ENCODE peak calls at places on chromosomes 6 and 20, in eight cellular contexts. I is A549, X is spleen, L is AG09309, G is ovary, Y is astrocyte of the spinal cord, V is psoas muscle, R is cardiac muscle cell. D is an unnamed sample.

GRCh38 chr6:90663873-90664272 is 77.0 kb upstream of the MAP3K7 start:
- DNase-seq in I (peak; percentile 2), X (no peak), L (no peak), G (no peak), Y (no peak), V (no peak), R (no peak), D (no peak)

GRCh38 chr6:33161354-33162320 is 30.6 kb downstream of the COL11A2 start:
- DNase-seq in I (peak; percentile 37), X (peak; percentile 96), L (no peak), G (peak; percentile 79), Y (peak; percentile 45), V (peak; percentile 84), R (peak; percentile 78), D (peak; percentile 91)

GRCh38 chr6:167987396-167987795 is 10.1 kb upstream of the KIF25 start:
- DNase-seq in I (no peak), X (no peak), L (no peak), G (no peak), Y (no peak), V (no peak), R (no peak), D (no peak)

GRCh38 chr20:59518881-59519706 is 85.2 kb upstream of the PHACTR3 start:
- DNase-seq in I (peak; percentile 65), X (no peak), L (peak; percentile 17), G (no peak), Y (peak; percentile 51), V (no peak), R (peak; percentile 70), D (peak; percentile 49)

GRCh38 chr20:4661191-4661590 is 60.5 kb upstream of the PRND start:
- DNase-seq in I (no peak), X (peak; percentile 82), L (no peak), G (no peak), Y (no peak), V (no peak), R (no peak), D (no peak)

GRCh38 chr20:32018269-32019155 is 8.3 kb downstream of the CCM2L start:
- DNase-seq in I (peak; percentile 44), X (peak; percentile 86), L (no peak), G (peak; percentile 31), Y (no peak), V (peak; percentile 52), R (peak; percentile 73), D (peak; percentile 78)

GRCh38 chr6:37946021-37946420 is 126.5 kb downstream of the ZFAND3 start:
- DNase-seq in I (no peak), X (no peak), L (no peak), G (no peak), Y (no peak), V (no peak), R (no peak), D (no peak)

GRCh38 chr6:53065266-53066058 is at the start of gene FBXO9:
- DNase-seq in I (peak; percentile 58), X (peak; percentile 96), L (no peak), G (peak; percentile 59), Y (no peak), V (peak; percentile 74), R (peak; percentile 84), D (peak; percentile 73)

GRCh38 chr6:43798688-43799444 is 28.9 kb downstream of the VEGFA start:
- DNase-seq in I (peak; percentile 86), X (peak; percentile 83), L (no peak), G (no peak), Y (peak; percentile 62), V (peak; percentile 85), R (peak; percentile 74), D (no peak)

GRCh38 chr6:81614292-81614691 is 138.2 kb downstream of the TENT5A start:
- DNase-seq in I (peak; percentile 1), X (no peak), L (no peak), G (no peak), Y (peak; percentile 49), V (no peak), R (peak; percentile 5), D (no peak)

GRCh38 chr6:36289281-36290018 is 19.6 kb downstream of the PNPLA1 start:
- DNase-seq in I (no peak), X (no peak), L (no peak), G (no peak), Y (no peak), V (no peak), R (no peak), D (no peak)

GRCh38 chr20:51404297-51405060 is 138.0 kb downstream of the NFATC2 start:
- DNase-seq in I (no peak), X (peak; percentile 95), L (no peak), G (no peak), Y (peak; percentile 84), V (no peak), R (no peak), D (no peak)

GRCh38 chr6:152380351-152380767 is 256.8 kb downstream of the SYNE1 start:
- DNase-seq in I (peak; percentile 38), X (no peak), L (peak; percentile 76), G (no peak), Y (peak; percentile 92), V (no peak), R (peak; percentile 85), D (no peak)

GRCh38 chr6:128131566-128131965 is 230.7 kb upstream of the THEMIS start:
- DNase-seq in I (no peak), X (no peak), L (no peak), G (no peak), Y (peak; percentile 57), V (no peak), R (no peak), D (no peak)

GRCh38 chr20:33311989-33312388 is 29.0 kb downstream of the BPIFB1 start:
- DNase-seq in I (no peak), X (no peak), L (no peak), G (no peak), Y (no peak), V (no peak), R (no peak), D (no peak)

GRCh38 chr6:6970851-6971250 is 136.9 kb upstream of the RREB1 start:
- DNase-seq in I (no peak), X (no peak), L (no peak), G (no peak), Y (no peak), V (no peak), R (no peak), D (no peak)

GRCh38 chr6:6968357-6968730 is 139.4 kb upstream of the RREB1 start:
- DNase-seq in I (no peak), X (no peak), L (no peak), G (no peak), Y (no peak), V (no peak), R (no peak), D (no peak)

GRCh38 chr6:6971369-6971768 is 136.4 kb upstream of the RREB1 start:
- DNase-seq in I (no peak), X (no peak), L (no peak), G (no peak), Y (no peak), V (no peak), R (no peak), D (no peak)

GRCh38 chr6:6968731-6969552 is 138.8 kb upstream of the RREB1 start:
- DNase-seq in I (no peak), X (no peak), L (no peak), G (no peak), Y (no peak), V (no peak), R (no peak), D (no peak)

GRCh38 chr6:6969761-6970223 is 138.0 kb upstream of the RREB1 start:
- DNase-seq in I (peak; percentile 20), X (no peak), L (no peak), G (no peak), Y (no peak), V (no peak), R (no peak), D (no peak)
- TF ChIP-seq CTCF in I (no peak), X (no peak), L (no peak), G (no peak), Y (no peak), V (no peak), R (no peak), D (no peak)

DNA sequence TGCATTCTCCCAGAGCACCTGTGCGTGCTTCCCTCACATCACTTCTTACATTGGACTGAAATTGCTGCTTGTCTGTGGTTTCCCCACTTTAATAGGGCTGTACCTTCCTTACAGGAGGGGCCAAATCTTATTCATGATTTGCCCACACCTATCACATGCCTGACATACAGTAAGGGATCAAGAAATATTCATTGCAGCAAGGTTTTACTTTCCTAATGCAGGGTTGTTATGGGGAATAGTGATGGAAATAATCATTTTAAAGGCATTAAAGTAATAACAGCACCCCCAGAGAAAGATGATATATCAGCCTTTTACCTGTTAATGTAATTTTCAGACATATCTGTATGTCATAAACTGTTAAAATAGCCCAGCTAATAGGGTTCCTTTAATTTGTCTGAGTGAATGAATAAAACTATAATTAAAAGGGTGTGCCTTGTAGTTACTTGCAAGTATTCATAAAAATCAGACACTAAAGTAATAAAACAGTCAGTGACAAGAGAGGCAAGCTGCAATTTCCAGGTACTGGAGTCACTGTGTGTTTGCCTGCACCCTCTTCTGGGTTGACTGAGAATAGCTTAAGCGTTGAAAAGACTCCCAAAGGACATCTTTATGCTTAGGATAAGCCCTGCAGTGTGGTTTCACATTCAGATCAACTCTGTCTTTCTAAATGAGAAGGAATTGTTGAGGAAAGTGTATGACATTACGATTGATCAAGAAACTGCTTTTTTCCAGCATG is 182.7 kb downstream of the PHACTR1 start:
- DNase-seq in I (peak; percentile 1), X (no peak), L (no peak), G (no peak), Y (no peak), V (no peak), R (no peak), D (no peak)
- TF ChIP-seq CTCF in I (no peak), X (no peak), L (no peak), G (no peak), Y (no peak), V (no peak), R (peak; percentile 7), D (no peak)

DNA sequence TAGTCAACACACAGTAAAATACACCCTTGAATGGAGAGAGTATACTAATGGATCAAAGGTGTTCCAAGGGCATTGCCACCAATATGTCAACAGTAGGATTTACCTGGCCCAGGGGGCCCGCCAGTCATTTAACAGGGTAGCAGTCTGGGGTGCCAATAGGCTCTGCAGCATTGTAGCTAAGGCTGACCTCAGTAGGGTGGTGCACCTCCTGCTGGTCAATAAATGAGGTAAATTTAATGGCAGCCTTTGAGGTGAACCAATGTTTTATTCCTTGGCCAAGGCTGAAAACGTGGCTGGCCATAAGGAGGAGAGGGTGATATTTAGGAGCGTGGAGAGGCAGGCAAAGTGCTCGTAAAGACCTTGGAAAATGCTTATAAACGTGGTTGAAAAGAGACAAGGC is 147.2 kb downstream of the RPS12 start:
- DNase-seq in I (no peak), X (no peak), L (no peak), G (no peak), Y (no peak), V (no peak), R (peak; percentile 18), D (no peak)
- TF ChIP-seq CTCF in I (no peak), X (no peak), L (no peak), G (no peak), Y (peak; percentile 6), V (peak; percentile 15), R (peak; percentile 12), D (peak; percentile 36)

DNA sequence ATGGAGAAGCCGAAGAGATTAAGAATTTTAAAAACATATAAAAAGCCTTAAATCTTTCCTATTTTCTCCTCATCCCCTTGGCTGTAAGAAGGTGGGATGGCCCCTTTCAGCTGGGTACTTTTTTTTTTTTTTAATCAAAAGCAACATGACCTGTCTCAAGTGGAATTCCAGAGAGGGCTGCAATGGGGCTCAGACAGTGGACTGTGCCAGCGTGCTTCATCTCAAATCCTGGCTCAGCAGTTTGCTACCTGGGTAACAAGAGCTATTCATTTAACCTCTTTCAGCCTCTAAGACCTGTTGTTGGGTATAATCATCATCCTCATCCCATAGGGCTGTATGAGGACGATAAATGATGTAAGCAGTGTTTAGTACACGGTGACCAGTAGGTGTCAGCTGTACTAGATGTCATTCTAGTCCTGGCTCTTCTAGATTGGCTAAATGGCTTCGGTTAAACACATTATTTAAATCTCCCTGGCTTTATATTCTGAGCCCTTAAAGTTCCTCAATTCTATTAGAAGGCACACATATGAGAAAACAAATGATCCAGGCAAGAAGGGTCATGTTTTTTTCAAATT is 6.9 kb upstream of the PPP1R3G start:
- DNase-seq in I (peak; percentile 27), X (no peak), L (no peak), G (no peak), Y (no peak), V (no peak), R (no peak), D (no peak)
- TF ChIP-seq CTCF in I (no peak), X (no peak), L (peak; percentile 23), G (no peak), Y (peak; percentile 5), V (no peak), R (peak; percentile 7), D (no peak)